ENCODE peak calls at places on chromosomes 13 and 19, in four cellular contexts. One of them, this sample, is unnamed.

GRCh38 chr13:50244913-50245574 is 229.8 kb downstream of the KCNRG start:
- DNase-seq in effector memory CD4-positive, alpha-beta T cell: peak; percentile 8
- DNase-seq in Peyer's patch: no peak
- DNase-seq in mucosa of descending colon: no peak
- DNase-seq in this sample: peak; percentile 39

GRCh38 chr19:10134040-10134439 is 14.3 kb upstream of the EIF3G start:
- DNase-seq in effector memory CD4-positive, alpha-beta T cell: no peak
- DNase-seq in Peyer's patch: no peak
- DNase-seq in mucosa of descending colon: no peak
- DNase-seq in this sample: no peak

GRCh38 chr19:42401365-42402303 is 11.5 kb upstream of the CNFN start:
- DNase-seq in effector memory CD4-positive, alpha-beta T cell: peak; percentile 57
- DNase-seq in Peyer's patch: peak; percentile 94
- DNase-seq in mucosa of descending colon: peak; percentile 91
- DNase-seq in this sample: peak; percentile 50

GRCh38 chr19:49229416-49229815 is 71.8 kb downstream of the TRPM4 start:
- DNase-seq in effector memory CD4-positive, alpha-beta T cell: no peak
- DNase-seq in Peyer's patch: no peak
- DNase-seq in mucosa of descending colon: no peak
- DNase-seq in this sample: no peak

GRCh38 chr19:3389876-3390361 is 23.5 kb downstream of the NFIC start:
- DNase-seq in effector memory CD4-positive, alpha-beta T cell: no peak
- DNase-seq in Peyer's patch: no peak
- DNase-seq in mucosa of descending colon: no peak
- DNase-seq in this sample: no peak

GRCh38 chr13:28100149-28101121 is at the start of gene FLT3:
- DNase-seq in effector memory CD4-positive, alpha-beta T cell: no peak
- DNase-seq in Peyer's patch: peak; percentile 76
- DNase-seq in mucosa of descending colon: peak; percentile 30
- DNase-seq in this sample: peak; percentile 7

GRCh38 chr19:47540748-47541147 is 25.9 kb upstream of the NAPA start:
- DNase-seq in effector memory CD4-positive, alpha-beta T cell: no peak
- DNase-seq in Peyer's patch: no peak
- DNase-seq in mucosa of descending colon: no peak
- DNase-seq in this sample: no peak

GRCh38 chr13:73803997-73804396 is 330.2 kb downstream of the KLF12 start:
- DNase-seq in effector memory CD4-positive, alpha-beta T cell: no peak
- DNase-seq in Peyer's patch: no peak
- DNase-seq in mucosa of descending colon: no peak
- DNase-seq in this sample: peak; percentile 7

GRCh38 chr19:33819496-33819874 is 22.8 kb downstream of the KCTD15 start:
- DNase-seq in effector memory CD4-positive, alpha-beta T cell: no peak
- DNase-seq in Peyer's patch: no peak
- DNase-seq in mucosa of descending colon: no peak
- DNase-seq in this sample: no peak

GRCh38 chr19:6221878-6222746 is 57.7 kb downstream of the MLLT1 start:
- DNase-seq in effector memory CD4-positive, alpha-beta T cell: no peak
- DNase-seq in Peyer's patch: no peak
- DNase-seq in mucosa of descending colon: no peak
- DNase-seq in this sample: no peak

GRCh38 chr19:6224308-6224675 is 55.5 kb downstream of the MLLT1 start:
- DNase-seq in effector memory CD4-positive, alpha-beta T cell: no peak
- DNase-seq in Peyer's patch: no peak
- DNase-seq in mucosa of descending colon: no peak
- DNase-seq in this sample: no peak

GRCh38 chr19:6223461-6224307 is 56.1 kb downstream of the MLLT1 start:
- DNase-seq in effector memory CD4-positive, alpha-beta T cell: no peak
- DNase-seq in Peyer's patch: no peak
- DNase-seq in mucosa of descending colon: no peak
- DNase-seq in this sample: peak; percentile 21

GRCh38 chr19:6221220-6221877 is 58.4 kb downstream of the MLLT1 start:
- DNase-seq in effector memory CD4-positive, alpha-beta T cell: no peak
- DNase-seq in Peyer's patch: no peak
- DNase-seq in mucosa of descending colon: no peak
- DNase-seq in this sample: no peak

DNA sequence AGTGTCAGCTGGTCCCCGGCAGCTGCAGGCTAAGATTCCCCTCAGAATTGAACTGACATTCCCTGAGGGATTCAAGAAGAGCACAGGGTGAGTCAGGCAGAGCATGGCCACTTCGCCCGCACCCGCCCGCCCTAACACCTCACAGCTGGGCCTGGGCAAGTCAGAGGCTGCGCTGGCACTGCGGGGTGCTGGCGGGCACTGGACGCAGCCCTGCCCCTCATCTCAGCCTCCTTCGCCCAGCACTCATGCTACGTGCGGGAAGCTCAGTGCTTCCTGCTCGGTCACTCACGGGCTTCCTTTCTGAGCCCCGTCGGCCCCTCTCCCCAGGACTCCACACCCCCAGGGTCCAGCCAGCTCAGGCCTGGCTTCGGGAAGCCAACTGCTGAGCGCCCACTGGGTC is 56.9 kb downstream of the MLLT1 start:
- DNase-seq in effector memory CD4-positive, alpha-beta T cell: no peak
- DNase-seq in Peyer's patch: no peak
- DNase-seq in mucosa of descending colon: no peak
- DNase-seq in this sample: no peak
- H3K4me1 ChIP-seq in effector memory CD4-positive, alpha-beta T cell: no peaks in the 10 kb centered on the region
- H3K4me1 ChIP-seq in Peyer's patch: peaks cover 31% of the 10 kb centered on the region
- H3K4me1 ChIP-seq in mucosa of descending colon: peaks cover 6% of the 10 kb centered on the region
- H3K4me1 ChIP-seq in this sample: no peaks in the 10 kb centered on the region

DNA sequence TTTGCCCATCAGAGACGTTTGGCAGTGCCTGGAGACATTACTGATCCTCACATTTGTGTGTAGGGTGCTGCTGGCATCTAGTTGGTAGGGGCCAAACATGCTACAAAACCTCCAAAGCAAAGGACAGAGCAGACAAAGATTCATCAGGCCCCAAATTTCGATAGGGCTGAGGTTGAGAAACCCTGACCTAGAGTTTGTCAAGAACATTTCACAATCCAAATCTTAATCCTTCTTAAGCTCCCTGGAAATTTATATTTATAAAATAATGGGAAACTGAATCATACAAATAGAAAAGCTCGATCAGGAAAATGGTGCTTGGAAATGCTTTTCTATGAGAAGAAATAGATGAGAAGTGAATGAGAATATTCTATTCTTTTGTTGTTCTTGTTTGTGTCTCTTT is 273.6 kb downstream of the DCT start:
- DNase-seq in effector memory CD4-positive, alpha-beta T cell: no peak
- DNase-seq in Peyer's patch: no peak
- DNase-seq in mucosa of descending colon: no peak
- DNase-seq in this sample: no peak
- H3K4me3 ChIP-seq in effector memory CD4-positive, alpha-beta T cell: no peak overlapping the region
- H3K4me3 ChIP-seq in Peyer's patch: no peak overlapping the region
- H3K4me3 ChIP-seq in mucosa of descending colon: no peak overlapping the region
- H3K4me3 ChIP-seq in this sample: no peak overlapping the region

GRCh38 chr19:2371656-2372055 is 11.6 kb downstream of the TMPRSS9 start:
- DNase-seq in effector memory CD4-positive, alpha-beta T cell: no peak
- DNase-seq in Peyer's patch: no peak
- DNase-seq in mucosa of descending colon: no peak
- DNase-seq in this sample: no peak

GRCh38 chr19:2376784-2377519 is 16.9 kb downstream of the TMPRSS9 start:
- DNase-seq in effector memory CD4-positive, alpha-beta T cell: no peak
- DNase-seq in Peyer's patch: no peak
- DNase-seq in mucosa of descending colon: no peak
- DNase-seq in this sample: no peak

GRCh38 chr19:2374808-2375207 is 14.7 kb downstream of the TMPRSS9 start:
- DNase-seq in effector memory CD4-positive, alpha-beta T cell: no peak
- DNase-seq in Peyer's patch: no peak
- DNase-seq in mucosa of descending colon: no peak
- DNase-seq in this sample: no peak

GRCh38 chr19:2375341-2376121 is 15.5 kb downstream of the TMPRSS9 start:
- DNase-seq in effector memory CD4-positive, alpha-beta T cell: no peak
- DNase-seq in Peyer's patch: no peak
- DNase-seq in mucosa of descending colon: no peak
- DNase-seq in this sample: no peak

DNA sequence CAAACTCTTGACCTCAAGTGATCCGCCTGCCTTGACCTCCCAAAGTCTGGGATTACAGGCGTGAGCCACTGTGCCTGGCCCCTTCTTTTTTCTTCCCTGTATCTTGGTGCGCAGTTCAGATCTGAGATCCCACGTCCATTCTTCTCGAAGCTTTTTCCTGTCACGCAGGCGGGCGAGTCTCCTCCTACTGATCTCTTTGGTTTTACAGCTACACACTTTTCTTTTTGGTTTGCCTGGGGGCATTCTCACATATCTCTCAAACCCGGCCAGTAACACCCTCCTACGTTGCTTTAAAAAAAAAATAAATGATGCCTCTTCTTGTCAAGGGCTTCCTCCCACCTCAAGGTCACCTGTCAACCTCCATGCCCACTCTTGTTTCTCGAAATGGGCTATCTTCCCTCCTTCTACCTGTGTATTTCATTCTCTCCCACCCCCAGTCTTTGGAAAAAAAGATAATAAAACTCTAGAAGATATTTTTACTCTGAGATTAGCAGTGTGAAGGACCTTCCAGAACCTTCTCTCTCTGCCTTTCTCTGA is 12.1 kb downstream of the TMPRSS9 start:
- DNase-seq in effector memory CD4-positive, alpha-beta T cell: no peak
- DNase-seq in Peyer's patch: no peak
- DNase-seq in mucosa of descending colon: no peak
- DNase-seq in this sample: no peak
- H3K36me3 ChIP-seq in effector memory CD4-positive, alpha-beta T cell: no peaks in the 10 kb centered on the region
- H3K36me3 ChIP-seq in Peyer's patch: no peaks in the 10 kb centered on the region
- H3K36me3 ChIP-seq in mucosa of descending colon: no peaks in the 10 kb centered on the region
- H3K36me3 ChIP-seq in this sample: no peaks in the 10 kb centered on the region

GRCh38 chr13:46615888-46616531 is 63.0 kb downstream of the LRCH1 start:
- DNase-seq in effector memory CD4-positive, alpha-beta T cell: no peak
- DNase-seq in Peyer's patch: no peak
- DNase-seq in mucosa of descending colon: no peak
- DNase-seq in this sample: no peak

GRCh38 chr13:46614582-46614981 is 61.6 kb downstream of the LRCH1 start:
- DNase-seq in effector memory CD4-positive, alpha-beta T cell: no peak
- DNase-seq in Peyer's patch: no peak
- DNase-seq in mucosa of descending colon: no peak
- DNase-seq in this sample: no peak

GRCh38 chr13:46620029-46620428 is 67.1 kb downstream of the LRCH1 start:
- DNase-seq in effector memory CD4-positive, alpha-beta T cell: no peak
- DNase-seq in Peyer's patch: no peak
- DNase-seq in mucosa of descending colon: no peak
- DNase-seq in this sample: no peak

GRCh38 chr13:46617885-46618284 is 64.9 kb downstream of the LRCH1 start:
- DNase-seq in effector memory CD4-positive, alpha-beta T cell: no peak
- DNase-seq in Peyer's patch: no peak
- DNase-seq in mucosa of descending colon: no peak
- DNase-seq in this sample: no peak

DNA sequence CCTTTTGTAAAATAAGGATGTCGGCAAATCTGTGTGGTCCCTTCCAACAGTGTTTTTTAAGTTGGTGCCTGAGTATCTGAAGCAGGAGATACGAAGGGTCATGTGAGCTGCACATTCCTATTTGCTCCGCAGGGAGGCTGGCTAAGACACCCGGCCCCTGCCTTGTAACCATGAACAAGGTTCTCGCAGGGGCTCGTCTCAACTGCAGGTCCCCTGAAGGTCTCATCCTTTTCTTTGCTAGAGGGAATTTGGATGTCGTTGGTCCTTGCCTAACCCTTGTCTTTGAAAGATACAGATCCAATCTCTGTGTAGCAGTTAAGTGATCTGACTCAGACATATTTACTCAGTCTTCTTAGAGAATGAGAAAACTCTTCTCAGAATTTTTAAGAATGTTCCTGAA is 64.4 kb downstream of the LRCH1 start:
- DNase-seq in effector memory CD4-positive, alpha-beta T cell: no peak
- DNase-seq in Peyer's patch: no peak
- DNase-seq in mucosa of descending colon: no peak
- DNase-seq in this sample: no peak
- H3K4me1 ChIP-seq in effector memory CD4-positive, alpha-beta T cell: no peaks in the 10 kb centered on the region
- H3K4me1 ChIP-seq in Peyer's patch: peaks cover 43% of the 10 kb centered on the region
- H3K4me1 ChIP-seq in mucosa of descending colon: peaks cover 22% of the 10 kb centered on the region
- H3K4me1 ChIP-seq in this sample: peaks cover 19% of the 10 kb centered on the region

DNA sequence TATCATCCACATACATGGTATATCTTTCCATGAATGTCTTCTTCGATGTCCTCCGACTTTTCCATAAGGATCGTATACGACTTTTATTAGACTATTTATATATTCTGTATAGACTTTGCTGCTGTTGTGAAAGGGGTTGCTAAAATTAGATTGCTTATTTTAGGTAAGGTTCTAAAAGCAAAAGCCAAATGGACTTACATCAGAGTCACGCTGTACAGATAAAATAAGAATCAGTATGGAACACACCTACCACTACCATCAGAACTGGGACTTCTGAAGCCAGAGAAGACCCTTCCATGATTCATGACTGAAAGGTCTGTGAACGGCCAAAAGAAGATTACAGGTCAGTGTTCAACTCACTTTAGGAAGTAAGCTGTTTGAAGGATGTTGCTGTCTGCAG is 8.9 kb downstream of the ANKRD27 start:
- DNase-seq in effector memory CD4-positive, alpha-beta T cell: no peak
- DNase-seq in Peyer's patch: no peak
- DNase-seq in mucosa of descending colon: no peak
- DNase-seq in this sample: no peak
- H3K4me3 ChIP-seq in effector memory CD4-positive, alpha-beta T cell: no peak overlapping the region
- H3K4me3 ChIP-seq in Peyer's patch: no peak overlapping the region
- H3K4me3 ChIP-seq in mucosa of descending colon: no peak overlapping the region
- H3K4me3 ChIP-seq in this sample: no peak overlapping the region

DNA sequence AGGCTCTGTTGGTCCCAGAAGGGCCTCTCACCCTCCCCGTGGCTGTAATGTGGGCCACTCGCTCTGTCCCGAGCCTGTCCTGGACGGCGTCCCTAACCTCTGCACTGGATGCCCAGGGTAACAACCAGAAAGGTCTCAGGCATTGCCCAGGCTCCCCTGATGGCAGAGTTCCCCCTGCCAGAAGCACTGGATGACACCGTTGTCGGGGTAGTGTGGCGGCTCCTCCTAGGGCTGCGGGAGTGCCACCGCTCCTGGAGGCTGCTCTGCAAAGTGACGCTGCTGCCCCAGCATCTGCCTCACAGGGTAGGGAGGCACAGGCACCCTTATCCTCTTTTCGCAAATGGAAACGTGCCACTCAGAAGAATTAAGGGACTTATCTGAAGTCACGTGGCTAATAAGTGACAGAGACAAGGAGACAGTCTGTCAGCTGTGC is 32.0 kb downstream of the MPHOSPH8 start:
- DNase-seq in effector memory CD4-positive, alpha-beta T cell: no peak
- DNase-seq in Peyer's patch: no peak
- DNase-seq in mucosa of descending colon: no peak
- DNase-seq in this sample: no peak
- H3K36me3 ChIP-seq in effector memory CD4-positive, alpha-beta T cell: peaks cover 91% of the 10 kb centered on the region
- H3K36me3 ChIP-seq in Peyer's patch: peaks cover 99% of the 10 kb centered on the region
- H3K36me3 ChIP-seq in mucosa of descending colon: no peaks in the 10 kb centered on the region
- H3K36me3 ChIP-seq in this sample: peaks cover 22% of the 10 kb centered on the region

This sample was measured in small intestine.